ENCODE peak calls at places on chromosomes 6 and 20, in nine cellular contexts. L is MCF 10A, G is GM20000, R is cardiac muscle cell, O is upper lobe of right lung, S is AG10803, P is HCT116, F is MM.1S, K is A549. J is an unnamed sample.

GRCh38 chr20:19185083-19185482 is 27.4 kb upstream of the SLC24A3 start:
- DNase-seq in G (no peak), K (no peak), F (no peak), S (no peak), R (no peak), O (no peak), L (no peak), P (no peak), J (no peak)

GRCh38 chr6:145813285-145814034 is 1.1 kb downstream of the FBXO30 start:
- DNase-seq in L (peak), S (peak), G (no peak), K (peak), F (no peak), O (no peak), R (peak), P (no peak), J (no peak)

GRCh38 chr20:1169224-1169623 is 15.6 kb downstream of the TMEM74B start:
- DNase-seq in G (no peak), P (no peak), F (no peak), L (no peak), O (no peak), S (no peak), R (no peak), K (no peak), J (no peak)

GRCh38 chr20:5128886-5129285 is 2.1 kb downstream of the CDS2 start:
- DNase-seq in S (no peak), R (peak), O (no peak), G (no peak), K (no peak), F (no peak), L (no peak), P (no peak), J (no peak)

GRCh38 chr6:11585426-11586016 is 48.0 kb downstream of the TMEM170B start:
- DNase-seq in O (no peak), F (peak), K (peak), L (peak), P (peak), R (peak), S (peak), G (peak), J (peak)

GRCh38 chr6:41315943-41316342 is 19.5 kb upstream of the NCR2 start:
- DNase-seq in G (no peak), F (no peak), K (no peak), P (no peak), S (no peak), O (no peak), L (no peak), R (no peak), J (no peak)

GRCh38 chr6:167567142-167568033 is 242.5 kb downstream of the TTLL2 start:
- DNase-seq in K (no peak), S (no peak), L (no peak), P (no peak), G (no peak), R (no peak), O (no peak), F (no peak), J (no peak)

GRCh38 chr20:49584418-49585382 is 16.8 kb upstream of the PTGIS start:
- DNase-seq in P (no peak), S (no peak), G (no peak), K (peak), F (no peak), L (no peak), O (no peak), R (no peak), J (no peak)

GRCh38 chr6:117237561-117237960 is 27.8 kb upstream of the VGLL2 start:
- DNase-seq in P (no peak), S (no peak), R (no peak), L (peak), F (no peak), K (no peak), O (no peak), G (no peak), J (no peak)

GRCh38 chr20:37729909-37730308 is 36.1 kb downstream of the CTNNBL1 start:
- DNase-seq in K (no peak), L (no peak), P (no peak), G (no peak), O (no peak), R (no peak), S (peak), F (no peak), J (no peak)

GRCh38 chr6:45930419-45931059 is 85.1 kb downstream of the CLIC5 start:
- DNase-seq in O (peak), R (peak), F (peak), G (peak), L (peak), K (peak), S (peak), P (peak), J (peak)

GRCh38 chr6:23672737-23673136 is 453.3 kb upstream of the NRSN1 start:
- DNase-seq in G (no peak), R (no peak), K (no peak), O (no peak), F (no peak), L (no peak), P (no peak), S (no peak), J (no peak)

GRCh38 chr6:63565058-63565726 is 7.1 kb upstream of the LOC128125822 start:
- DNase-seq in S (no peak), F (no peak), R (no peak), G (no peak), L (peak), P (no peak), K (peak), O (no peak), J (no peak)

GRCh38 chr6:118744261-118744941 is 93.0 kb upstream of the CEP85L start:
- DNase-seq in L (no peak), K (no peak), F (no peak), R (no peak), O (no peak), G (no peak), S (peak), P (no peak), J (no peak)

GRCh38 chr6:165675120-165675519 is 12.1 kb upstream of the PDE10A start:
- DNase-seq in L (no peak), O (no peak), S (no peak), K (no peak), R (no peak), P (no peak), G (no peak), F (no peak), J (no peak)

GRCh38 chr20:48686238-48687096 is 141.3 kb downstream of the PREX1 start:
- DNase-seq in R (no peak), O (no peak), K (no peak), F (no peak), L (peak), S (peak), G (no peak), P (no peak), J (no peak)

GRCh38 chr20:43658068-43658722 is 8.7 kb upstream of the MYBL2 start:
- DNase-seq in F (no peak), S (peak), K (peak), G (no peak), P (no peak), R (no peak), O (no peak), L (peak), J (no peak)

GRCh38 chr6:73790572-73790971 is 94.6 kb downstream of the CD109 start:
- DNase-seq in P (no peak), S (no peak), R (no peak), K (no peak), L (no peak), O (no peak), F (no peak), G (no peak), J (no peak)

GRCh38 chr6:149895702-149896310 is 2.1 kb downstream of the RAET1E start:
- DNase-seq in F (no peak), R (no peak), S (peak), O (no peak), G (no peak), K (peak), P (peak), L (peak), J (no peak)

GRCh38 chr6:167487706-167488664 is 163.1 kb downstream of the TTLL2 start:
- DNase-seq in P (no peak), S (no peak), R (no peak), K (no peak), O (no peak), F (no peak), L (no peak), G (no peak), J (peak)

GRCh38 chr6:117919775-117920492 is 12.9 kb downstream of the SLC35F1 start:
- DNase-seq in S (no peak), R (peak), L (peak), F (no peak), G (no peak), K (no peak), P (no peak), O (peak), J (no peak)

GRCh38 chr20:14069796-14070195 is 74.5 kb downstream of the MACROD2 start:
- DNase-seq in F (no peak), S (peak), K (no peak), O (no peak), P (no peak), R (no peak), G (no peak), L (peak), J (no peak)

GRCh38 chr6:136549359-136550044 is 720 bp downstream of the MAP7 start:
- DNase-seq in L (peak), P (no peak), S (no peak), G (peak), O (peak), K (peak), F (no peak), R (peak), J (no peak)

GRCh38 chr20:33217052-33217451 is at the start of gene BPIFA3:
- DNase-seq in R (no peak), G (no peak), S (no peak), L (no peak), K (no peak), P (no peak), O (no peak), F (no peak), J (no peak)

GRCh38 chr6:3133515-3133914 is 15.0 kb downstream of the BPHL start:
- DNase-seq in R (no peak), L (no peak), F (no peak), O (no peak), S (no peak), P (no peak), G (no peak), K (no peak), J (no peak)

GRCh38 chr20:53774487-53775203 is 181.0 kb upstream of the ZNF217 start:
- DNase-seq in O (no peak), G (no peak), S (peak), L (peak), P (peak), F (no peak), K (peak), R (no peak), J (no peak)

GRCh38 chr20:47438464-47439381 is 63.0 kb upstream of the NCOA3 start:
- DNase-seq in K (peak), P (peak), R (no peak), O (no peak), G (peak), S (no peak), F (no peak), L (no peak), J (peak)

GRCh38 chr20:14062786-14063185 is 67.5 kb downstream of the MACROD2 start:
- DNase-seq in R (no peak), P (no peak), K (no peak), O (no peak), F (peak), S (no peak), L (peak), G (no peak), J (no peak)

GRCh38 chr20:31740208-31740607 is 1.1 kb downstream of the TPX2 start:
- DNase-seq in K (no peak), R (no peak), P (no peak), G (no peak), F (peak), O (no peak), S (peak), L (peak), J (peak)

GRCh38 chr20:31740656-31741323 is 1.7 kb downstream of the TPX2 start:
- DNase-seq in P (no peak), R (no peak), L (no peak), S (no peak), K (no peak), F (no peak), G (no peak), O (no peak), J (no peak)

GRCh38 chr20:31739550-31739863 is 417 bp downstream of the TPX2 start:
- DNase-seq in L (no peak), F (no peak), K (no peak), R (no peak), G (no peak), O (no peak), P (no peak), S (no peak), J (no peak)

DNA sequence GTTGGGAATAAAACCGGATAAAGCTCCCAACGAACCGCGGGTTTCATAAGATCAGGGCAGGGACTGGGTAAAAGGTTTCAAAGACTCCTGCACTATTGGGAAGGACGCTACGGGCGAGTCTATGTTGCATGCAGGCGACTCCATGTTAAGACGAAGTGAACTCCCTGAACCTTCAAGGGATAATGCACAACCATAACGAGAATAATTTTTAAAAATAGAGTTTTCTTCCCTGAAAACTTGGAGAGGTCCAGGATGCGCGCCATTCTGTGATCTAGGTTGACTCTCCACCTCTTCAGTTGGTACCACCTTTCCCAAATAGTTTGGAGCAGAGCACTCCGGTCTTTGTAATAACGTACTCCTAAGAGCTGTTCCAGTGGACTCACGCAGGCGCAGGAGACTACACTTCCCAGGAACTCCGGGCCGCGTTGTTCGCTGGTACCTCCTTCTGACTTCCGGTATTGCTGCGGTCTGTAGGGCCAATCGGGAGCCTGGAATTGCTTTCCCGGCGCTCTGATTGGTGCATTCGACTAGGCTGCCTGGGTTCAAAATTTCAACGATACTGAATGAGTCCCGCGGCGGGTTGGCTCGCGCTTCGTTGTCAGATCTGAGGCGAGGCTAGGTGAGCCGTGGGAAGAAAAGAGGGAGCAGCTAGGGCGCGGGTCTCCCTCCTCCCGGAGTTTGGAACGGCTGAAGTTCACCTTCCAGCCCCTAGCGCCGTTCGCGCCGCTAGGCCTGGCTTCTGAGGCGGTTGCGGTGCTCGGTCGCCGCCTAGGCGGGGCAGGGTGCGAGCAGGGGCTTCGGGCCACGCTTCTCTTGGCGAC is at the start of gene TPX2:
- DNase-seq in F (peak), S (peak), K (peak), G (peak), O (peak), L (peak), P (peak), R (peak), J (peak)
- TF ChIP-seq CTCF in F (peak), S (peak), K (no peak), G (no peak), O (peak), L (no peak), P (peak), R (peak), J (no peak)

DNA sequence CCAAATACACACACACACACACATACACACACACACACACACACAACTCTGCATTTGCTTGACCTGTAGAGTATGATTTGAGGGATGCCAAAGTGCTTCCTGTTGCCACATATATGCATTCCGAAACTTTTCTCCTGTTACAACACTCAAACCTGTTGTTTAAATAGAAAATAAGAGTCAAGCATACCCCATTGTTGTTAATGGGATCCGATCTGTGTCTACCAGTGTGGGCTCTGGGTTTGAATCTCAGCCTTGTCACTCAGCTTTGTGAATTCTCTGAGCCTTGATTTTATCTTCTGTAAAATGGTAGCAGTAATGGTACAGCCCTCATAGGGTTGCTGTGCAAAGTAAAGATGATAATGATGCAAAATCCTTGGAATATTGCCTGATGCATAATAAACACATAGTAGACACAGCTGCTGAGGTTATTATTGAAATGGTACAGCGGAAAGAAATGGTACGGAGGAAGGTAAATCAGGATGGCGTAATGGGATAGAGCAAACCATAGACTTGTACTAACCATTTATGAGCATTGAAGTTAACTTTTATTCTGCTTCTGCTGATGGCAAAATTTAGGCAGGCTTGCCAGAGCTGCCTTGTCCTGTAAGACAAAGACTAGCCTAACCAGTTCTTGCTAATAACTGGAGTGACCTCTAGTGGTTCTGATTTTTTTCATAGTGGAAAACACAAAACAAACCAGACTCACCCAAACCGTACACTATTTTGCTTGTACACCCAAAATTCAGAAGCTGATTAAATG is 113.4 kb upstream of the PHACTR1 start:
- DNase-seq in G (peak), L (peak), O (no peak), S (peak), K (peak), P (peak), R (peak), F (peak), J (no peak)
- TF ChIP-seq CTCF in G (no peak), L (peak), O (peak), S (peak), K (peak), P (peak), R (peak), F (peak), J (peak)

GRCh38 chr6:4225207-4225872 is 90.0 kb upstream of the ECI2 start:
- DNase-seq in S (peak), K (no peak), F (no peak), L (no peak), O (no peak), R (peak), P (no peak), G (no peak), J (no peak)
- TF ChIP-seq CTCF in S (no peak), K (no peak), F (no peak), L (no peak), O (no peak), R (no peak), P (peak), G (no peak), J (no peak)

GRCh38 chr20:17650301-17650761 is 31.7 kb downstream of the RRBP1 start:
- DNase-seq in S (no peak), O (peak), G (no peak), F (no peak), R (no peak), P (no peak), K (no peak), L (no peak), J (no peak)

GRCh38 chr20:17648306-17648646 is 33.8 kb downstream of the RRBP1 start:
- DNase-seq in F (no peak), L (no peak), O (peak), P (no peak), G (no peak), R (peak), K (no peak), S (no peak), J (no peak)

GRCh38 chr20:17647391-17648305 is 34.4 kb downstream of the RRBP1 start:
- DNase-seq in S (no peak), L (no peak), R (no peak), K (no peak), P (no peak), G (no peak), O (peak), F (no peak), J (no peak)

GRCh38 chr20:17650816-17651760 is 31.0 kb downstream of the RRBP1 start:
- DNase-seq in O (peak), P (no peak), G (no peak), K (no peak), R (no peak), L (peak), F (no peak), S (peak), J (no peak)

GRCh38 chr20:17648782-17649730 is 33.0 kb downstream of the RRBP1 start:
- DNase-seq in O (peak), S (no peak), P (no peak), K (peak), R (peak), L (no peak), G (peak), F (no peak), J (peak)
- TF ChIP-seq CTCF in O (peak), S (peak), P (peak), K (peak), R (peak), L (peak), G (no peak), F (peak), J (peak)

GRCh38 chr6:157198425-157199279 is 124.7 kb downstream of the TMEM242 start:
- DNase-seq in S (peak), P (no peak), K (no peak), R (no peak), G (no peak), L (peak), O (peak), F (no peak), J (no peak)

GRCh38 chr6:157203312-157203744 is 120.0 kb downstream of the TMEM242 start:
- DNase-seq in P (no peak), L (no peak), R (no peak), G (peak), K (no peak), F (no peak), S (no peak), O (peak), J (peak)

GRCh38 chr6:157200611-157201010 is 122.7 kb downstream of the TMEM242 start:
- DNase-seq in P (no peak), O (peak), L (no peak), G (no peak), F (no peak), K (no peak), R (no peak), S (no peak), J (no peak)

GRCh38 chr6:157201083-157201482 is 122.2 kb downstream of the TMEM242 start:
- DNase-seq in P (no peak), O (peak), L (no peak), S (no peak), K (no peak), F (no peak), R (no peak), G (no peak), J (no peak)

GRCh38 chr6:157200117-157200516 is 123.2 kb downstream of the TMEM242 start:
- DNase-seq in K (no peak), L (no peak), O (no peak), S (no peak), G (no peak), R (no peak), F (no peak), P (no peak), J (no peak)
- TF ChIP-seq CTCF in K (no peak), L (no peak), O (no peak), S (no peak), G (no peak), R (no peak), F (no peak), P (no peak), J (no peak)

GRCh38 chr6:42996513-42996912 is 12.1 kb downstream of the PPP2R5D start:
- DNase-seq in S (no peak), F (no peak), L (no peak), P (no peak), G (no peak), K (no peak), O (no peak), R (no peak), J (no peak)
- TF ChIP-seq CTCF in S (peak), F (no peak), L (no peak), P (no peak), G (no peak), K (no peak), O (no peak), R (no peak), J (no peak)

DNA sequence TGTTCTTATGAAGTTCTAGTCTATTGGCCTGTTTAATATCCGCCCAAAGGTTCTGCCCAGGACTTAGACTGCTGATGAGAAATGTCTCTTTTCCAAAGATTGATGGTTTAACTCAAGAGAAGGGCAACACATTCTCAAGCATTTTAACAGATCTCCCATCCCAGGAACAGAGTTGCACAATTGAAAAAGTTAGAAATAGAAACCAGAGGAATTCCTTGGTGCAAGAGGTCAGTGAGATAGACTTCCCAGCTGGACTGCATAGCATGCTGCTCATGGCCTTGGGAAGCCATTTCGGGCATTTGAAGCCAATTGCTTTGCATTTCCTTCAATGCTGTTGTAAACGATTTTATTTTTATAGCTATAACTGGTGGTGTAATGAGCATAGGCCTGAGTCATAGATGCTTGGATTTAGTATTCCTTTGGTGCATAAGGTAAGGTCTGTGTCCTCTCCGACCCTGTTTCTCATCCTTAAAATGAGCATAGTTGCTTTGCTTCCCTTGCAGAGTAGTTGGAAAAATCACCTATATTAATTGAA is 292.2 kb upstream of the JAG1 start:
- DNase-seq in K (no peak), G (no peak), L (no peak), S (no peak), R (no peak), O (no peak), P (no peak), F (no peak), J (no peak)
- TF ChIP-seq CTCF in K (no peak), G (no peak), L (no peak), S (no peak), R (no peak), O (no peak), P (no peak), F (no peak), J (no peak)

J was measured in GM10248.